ENCODE peak calls at places on chromosomes 1 and 21, in five cellular contexts. One of them, this sample, is unnamed.

GRCh38 chr21:43861716-43862115 is 3.3 kb upstream of the AGPAT3 start:
- DNase-seq in SK-N-SH: no peak
- DNase-seq in K562: no peak
- DNase-seq in GM12878: no peak
- DNase-seq in H1: no peak
- DNase-seq in this sample: no peak

GRCh38 chr1:208302702-208303101 is 58.5 kb upstream of the PLXNA2 start:
- DNase-seq in SK-N-SH: no peak
- DNase-seq in K562: no peak
- DNase-seq in GM12878: no peak
- DNase-seq in H1: no peak
- DNase-seq in this sample: no peak

GRCh38 chr1:223175032-223175431 is 32.0 kb upstream of the TLR5 start:
- DNase-seq in SK-N-SH: no peak
- DNase-seq in K562: peak
- DNase-seq in GM12878: no peak
- DNase-seq in H1: no peak
- DNase-seq in this sample: no peak

GRCh38 chr21:36241717-36242116 is 78.3 kb upstream of the MORC3 start:
- DNase-seq in SK-N-SH: no peak
- DNase-seq in K562: no peak
- DNase-seq in GM12878: no peak
- DNase-seq in H1: no peak
- DNase-seq in this sample: no peak

GRCh38 chr1:220711086-220711809 is 21.1 kb downstream of the C1orf115 start:
- DNase-seq in SK-N-SH: no peak
- DNase-seq in K562: no peak
- DNase-seq in GM12878: no peak
- DNase-seq in H1: no peak
- DNase-seq in this sample: peak

GRCh38 chr1:113074237-113074636 is 1.2 kb downstream of the LRIG2 start:
- DNase-seq in SK-N-SH: no peak
- DNase-seq in K562: no peak
- DNase-seq in GM12878: peak
- DNase-seq in H1: no peak
- DNase-seq in this sample: no peak

GRCh38 chr1:247360991-247361721 is 29.5 kb upstream of the ZNF496 start:
- DNase-seq in SK-N-SH: no peak
- DNase-seq in K562: peak
- DNase-seq in GM12878: no peak
- DNase-seq in H1: no peak
- DNase-seq in this sample: no peak

GRCh38 chr1:156146006-156146748 is 7.2 kb upstream of the SEMA4A start:
- DNase-seq in SK-N-SH: peak
- DNase-seq in K562: peak
- DNase-seq in GM12878: peak
- DNase-seq in H1: no peak
- DNase-seq in this sample: peak

GRCh38 chr21:23853796-23854379 is 1753.4 kb downstream of the MRPL39 start:
- DNase-seq in SK-N-SH: peak
- DNase-seq in K562: peak
- DNase-seq in GM12878: no peak
- DNase-seq in H1: no peak
- DNase-seq in this sample: no peak

GRCh38 chr1:206925116-206925736 is 3.5 kb upstream of the FCMR start:
- DNase-seq in SK-N-SH: no peak
- DNase-seq in K562: peak
- DNase-seq in GM12878: peak
- DNase-seq in H1: no peak
- DNase-seq in this sample: peak

GRCh38 chr1:22132517-22133235 is 10.2 kb downstream of the WNT4 start:
- DNase-seq in SK-N-SH: no peak
- DNase-seq in K562: no peak
- DNase-seq in GM12878: no peak
- DNase-seq in H1: no peak
- DNase-seq in this sample: no peak

GRCh38 chr1:163970699-163971098 is 588.3 kb upstream of the PBX1 start:
- DNase-seq in SK-N-SH: no peak
- DNase-seq in K562: no peak
- DNase-seq in GM12878: no peak
- DNase-seq in H1: no peak
- DNase-seq in this sample: no peak

GRCh38 chr1:8510041-8510823 is 192.3 kb downstream of the SLC45A1 start:
- DNase-seq in SK-N-SH: no peak
- DNase-seq in K562: no peak
- DNase-seq in GM12878: no peak
- DNase-seq in H1: no peak
- DNase-seq in this sample: no peak

GRCh38 chr1:226966683-226967082 is 26.6 kb downstream of the COQ8A start:
- DNase-seq in SK-N-SH: no peak
- DNase-seq in K562: no peak
- DNase-seq in GM12878: no peak
- DNase-seq in H1: no peak
- DNase-seq in this sample: no peak

GRCh38 chr1:54559771-54560231 is 11.8 kb downstream of the ACOT11 start:
- DNase-seq in SK-N-SH: peak
- DNase-seq in K562: no peak
- DNase-seq in GM12878: no peak
- DNase-seq in H1: no peak
- DNase-seq in this sample: no peak

GRCh38 chr1:225657462-225657989 is 4.6 kb upstream of the ENAH start:
- DNase-seq in SK-N-SH: no peak
- DNase-seq in K562: no peak
- DNase-seq in GM12878: no peak
- DNase-seq in H1: no peak
- DNase-seq in this sample: peak

GRCh38 chr1:36872126-36872754 is 162.1 kb downstream of the GRIK3 start:
- DNase-seq in SK-N-SH: no peak
- DNase-seq in K562: no peak
- DNase-seq in GM12878: no peak
- DNase-seq in H1: no peak
- DNase-seq in this sample: no peak

GRCh38 chr1:147654511-147654910 is 15.8 kb downstream of the ACP6 start:
- DNase-seq in SK-N-SH: no peak
- DNase-seq in K562: no peak
- DNase-seq in GM12878: no peak
- DNase-seq in H1: no peak
- DNase-seq in this sample: no peak

GRCh38 chr1:85224734-85225623 is 24.2 kb upstream of the SYDE2 start:
- DNase-seq in SK-N-SH: no peak
- DNase-seq in K562: peak
- DNase-seq in GM12878: no peak
- DNase-seq in H1: peak
- DNase-seq in this sample: no peak

GRCh38 chr1:60504206-60504868 is 430.8 kb upstream of the C1orf87 start:
- DNase-seq in SK-N-SH: no peak
- DNase-seq in K562: no peak
- DNase-seq in GM12878: no peak
- DNase-seq in H1: no peak
- DNase-seq in this sample: no peak

GRCh38 chr1:106266786-106267185 is 789.7 kb upstream of the PRMT6 start:
- DNase-seq in SK-N-SH: no peak
- DNase-seq in K562: no peak
- DNase-seq in GM12878: no peak
- DNase-seq in H1: no peak
- DNase-seq in this sample: no peak

GRCh38 chr1:121516279-121516967 is 331.6 kb downstream of the SRGAP2C start:
- DNase-seq in SK-N-SH: no peak
- DNase-seq in K562: no peak
- DNase-seq in GM12878: no peak
- DNase-seq in H1: no peak
- DNase-seq in this sample: no peak

GRCh38 chr1:73611681-73612080 is 586.3 kb downstream of the LRRIQ3 start:
- DNase-seq in SK-N-SH: no peak
- DNase-seq in K562: no peak
- DNase-seq in GM12878: no peak
- DNase-seq in H1: no peak
- DNase-seq in this sample: no peak

GRCh38 chr1:90850925-90851710 is 134.0 kb upstream of the BARHL2 start:
- DNase-seq in SK-N-SH: peak
- DNase-seq in K562: peak
- DNase-seq in GM12878: no peak
- DNase-seq in H1: no peak
- DNase-seq in this sample: peak

GRCh38 chr1:15542685-15543588 is 16.3 kb downstream of the DNAJC16 start:
- DNase-seq in SK-N-SH: no peak
- DNase-seq in K562: no peak
- DNase-seq in GM12878: no peak
- DNase-seq in H1: no peak
- DNase-seq in this sample: no peak

GRCh38 chr1:50352428-50352827 is 70.8 kb downstream of the DMRTA2 start:
- DNase-seq in SK-N-SH: no peak
- DNase-seq in K562: no peak
- DNase-seq in GM12878: no peak
- DNase-seq in H1: no peak
- DNase-seq in this sample: no peak

GRCh38 chr1:214205053-214205452 is 75.9 kb upstream of the SMYD2 start:
- DNase-seq in SK-N-SH: no peak
- DNase-seq in K562: no peak
- DNase-seq in GM12878: no peak
- DNase-seq in H1: no peak
- DNase-seq in this sample: no peak

GRCh38 chr1:201553496-201554166 is 14.7 kb downstream of the NAV1 start:
- DNase-seq in SK-N-SH: no peak
- DNase-seq in K562: no peak
- DNase-seq in GM12878: no peak
- DNase-seq in H1: no peak
- DNase-seq in this sample: no peak

GRCh38 chr1:218345673-218346390 is 696 bp downstream of the TGFB2 start:
- DNase-seq in SK-N-SH: peak
- DNase-seq in K562: peak
- DNase-seq in GM12878: no peak
- DNase-seq in H1: no peak
- DNase-seq in this sample: peak

GRCh38 chr1:218347316-218347712 is 2.2 kb downstream of the TGFB2 start:
- DNase-seq in SK-N-SH: no peak
- DNase-seq in K562: no peak
- DNase-seq in GM12878: no peak
- DNase-seq in H1: no peak
- DNase-seq in this sample: no peak

GRCh38 chr1:218346391-218347204 is 1.5 kb downstream of the TGFB2 start:
- DNase-seq in SK-N-SH: no peak
- DNase-seq in K562: no peak
- DNase-seq in GM12878: no peak
- DNase-seq in H1: no peak
- DNase-seq in this sample: no peak

GRCh38 chr1:218347713-218348627 is 2.8 kb downstream of the TGFB2 start:
- DNase-seq in SK-N-SH: no peak
- DNase-seq in K562: no peak
- DNase-seq in GM12878: no peak
- DNase-seq in H1: no peak
- DNase-seq in this sample: no peak

GRCh38 chr1:218344814-218345672 is at the start of gene TGFB2:
- DNase-seq in SK-N-SH: no peak
- DNase-seq in K562: peak
- DNase-seq in GM12878: no peak
- DNase-seq in H1: no peak
- DNase-seq in this sample: no peak
- TF ChIP-seq EP300 in SK-N-SH: no peak
- TF ChIP-seq EP300 in K562: peak
- TF ChIP-seq EP300 in GM12878: no peak
- TF ChIP-seq EP300 in H1: no peak
- TF ChIP-seq EP300 in this sample: no peak

GRCh38 chr1:6209661-6210605 is 4.0 kb downstream of the RNF207 start:
- DNase-seq in SK-N-SH: peak
- DNase-seq in K562: peak
- DNase-seq in GM12878: no peak
- DNase-seq in H1: no peak
- DNase-seq in this sample: no peak
- H3K4me3 ChIP-seq in SK-N-SH: peak
- H3K4me3 ChIP-seq in K562: peak
- H3K4me3 ChIP-seq in GM12878: peak
- H3K4me3 ChIP-seq in H1: peak
- H3K4me3 ChIP-seq in this sample: no peak

DNA sequence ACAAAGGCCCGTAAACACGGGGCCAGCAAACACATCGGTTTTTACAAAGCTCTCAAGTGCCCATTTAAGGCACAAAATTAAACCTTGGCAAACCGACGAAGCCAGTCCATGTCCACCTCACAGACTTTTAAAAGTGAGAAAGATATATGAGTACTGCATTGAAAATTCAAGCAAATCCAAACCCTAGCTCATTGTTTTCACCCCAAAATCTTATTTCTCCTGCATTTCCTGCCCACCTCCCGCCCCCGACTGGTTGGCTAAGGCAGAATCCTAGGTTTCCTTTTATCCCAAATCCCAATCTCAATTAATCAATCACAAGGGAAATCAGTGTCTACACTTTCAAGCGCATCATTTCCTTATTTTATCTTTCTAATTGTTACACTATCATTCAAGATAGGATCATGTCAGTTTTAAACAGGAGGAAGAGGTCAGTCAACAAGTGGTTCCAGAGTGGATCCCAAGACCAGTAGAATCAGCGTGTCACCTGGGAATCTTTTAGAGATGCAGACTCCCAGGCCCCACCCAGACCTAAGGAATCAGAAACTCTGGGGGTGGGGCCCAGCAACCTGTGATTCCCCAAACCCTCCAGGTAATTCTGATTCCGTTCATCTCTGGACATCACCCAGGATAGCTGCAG is 1.7 kb upstream of the GNG4 start:
- DNase-seq in SK-N-SH: no peak
- DNase-seq in K562: no peak
- DNase-seq in GM12878: no peak
- DNase-seq in H1: no peak
- DNase-seq in this sample: no peak
- H3K9ac ChIP-seq in SK-N-SH: no peak
- H3K9ac ChIP-seq in K562: no peak
- H3K9ac ChIP-seq in GM12878: no peak
- H3K9ac ChIP-seq in H1: no peak
- H3K9ac ChIP-seq in this sample: peak

DNA sequence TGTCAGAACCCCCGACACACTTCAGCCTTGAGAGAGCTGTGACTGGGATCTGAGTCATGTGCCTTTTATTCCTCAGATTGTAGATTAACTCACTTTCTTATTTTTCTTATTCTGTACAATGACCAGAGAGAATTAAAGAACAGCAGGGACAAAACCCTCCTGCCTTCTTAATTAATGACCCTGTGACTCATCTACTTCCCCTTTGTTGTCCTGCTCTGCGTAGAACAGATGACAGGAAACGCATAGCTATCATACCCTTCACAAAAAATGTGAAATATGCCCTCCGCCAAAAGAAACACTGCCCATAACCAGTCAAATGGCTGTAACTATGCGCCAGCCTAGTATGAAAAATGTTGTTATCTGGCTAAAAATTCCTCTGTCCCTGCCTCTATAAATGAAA is 9.1 kb upstream of the PADI2 start:
- DNase-seq in SK-N-SH: no peak
- DNase-seq in K562: no peak
- DNase-seq in GM12878: no peak
- DNase-seq in H1: no peak
- DNase-seq in this sample: no peak
- TF ChIP-seq EP300 in SK-N-SH: peak
- TF ChIP-seq EP300 in K562: no peak
- TF ChIP-seq EP300 in GM12878: no peak
- TF ChIP-seq EP300 in H1: no peak
- TF ChIP-seq EP300 in this sample: no peak

GRCh38 chr1:1678581-1679380 is 13.8 kb downstream of the SLC35E2B start:
- DNase-seq in SK-N-SH: peak
- DNase-seq in K562: peak
- DNase-seq in GM12878: peak
- DNase-seq in H1: no peak
- DNase-seq in this sample: peak
- H3K4me3 ChIP-seq in SK-N-SH: no peak
- H3K4me3 ChIP-seq in K562: no peak
- H3K4me3 ChIP-seq in GM12878: peak
- H3K4me3 ChIP-seq in H1: no peak
- H3K4me3 ChIP-seq in this sample: peak

This sample was measured in HepG2.